ENCODE peak calls at places on chromosomes 13 and 19, in five cellular contexts. F, Q, V, O and K are unnamed samples.
A peak's percentile ranks its signal among the peaks of the same experiment; 100 is the strongest.

GRCh38 chr19:6683971-6684370 is 14.0 kb upstream of the TNFSF14 start:
- DNase-seq in Q (no peak), O (no peak), V (no peak), F (no peak), K (no peak)

GRCh38 chr13:98856983-98857382 is 104.5 kb upstream of the SLC15A1 start:
- DNase-seq in O (no peak), F (no peak), V (peak; percentile 53), Q (no peak), K (peak; percentile 55)

GRCh38 chr19:14732510-14732909 is 42.7 kb downstream of the ZNF333 start:
- DNase-seq in Q (no peak), O (no peak), V (no peak), F (no peak), K (no peak)

GRCh38 chr19:5360003-5360820 is 19.6 kb upstream of the PTPRS start:
- DNase-seq in Q (no peak), O (no peak), V (no peak), F (no peak), K (no peak)

GRCh38 chr19:29886535-29886934 is 55.5 kb upstream of the URI1 start:
- DNase-seq in Q (no peak), F (no peak), V (no peak), O (no peak), K (peak; percentile 1)

GRCh38 chr13:102914629-102914935 is 68.8 kb downstream of the ERCC5 start:
- DNase-seq in F (no peak), O (no peak), V (no peak), Q (peak; percentile 6), K (no peak)

GRCh38 chr13:98025480-98026025 is 72.1 kb downstream of the IPO5 start:
- DNase-seq in O (no peak), V (no peak), Q (no peak), F (no peak), K (no peak)

GRCh38 chr13:79407349-79407979 is 1.4 kb upstream of the RBM26 start:
- DNase-seq in Q (no peak), O (no peak), V (no peak), F (no peak), K (no peak)

GRCh38 chr13:24618219-24618955 is 61.8 kb upstream of the ATP12A start:
- DNase-seq in Q (no peak), F (no peak), O (no peak), V (no peak), K (peak; percentile 37)

GRCh38 chr19:5219551-5220304 is 120.9 kb downstream of the PTPRS start:
- DNase-seq in F (no peak), Q (no peak), O (no peak), V (no peak), K (no peak)

GRCh38 chr13:23881408-23881785 is 7.8 kb downstream of the MIPEP start:
- DNase-seq in O (no peak), Q (no peak), F (no peak), V (no peak), K (no peak)

GRCh38 chr13:86569974-86570373 is 770.8 kb upstream of the SLITRK6 start:
- DNase-seq in F (no peak), O (no peak), V (no peak), Q (no peak), K (no peak)

GRCh38 chr13:19845758-19846157 is 17.7 kb downstream of the ZMYM5 start:
- DNase-seq in F (peak; percentile 72), V (peak; percentile 75), O (peak; percentile 49), Q (peak; percentile 17), K (no peak)

GRCh38 chr13:113967206-113967720 is 6.6 kb downstream of the C13orf46 start:
- DNase-seq in V (no peak), Q (no peak), O (peak; percentile 0), F (no peak), K (no peak)

GRCh38 chr19:34244611-34245299 is 9.6 kb upstream of the GARRE1 start:
- DNase-seq in V (no peak), F (no peak), Q (no peak), O (no peak), K (no peak)

GRCh38 chr19:3041302-3041701 is 12.2 kb upstream of the TLE2 start:
- DNase-seq in O (no peak), V (no peak), Q (no peak), F (no peak), K (no peak)

GRCh38 chr13:76799696-76800095 is 86.5 kb downstream of the KCTD12 start:
- DNase-seq in O (no peak), F (peak; percentile 42), Q (no peak), V (no peak), K (no peak)

GRCh38 chr13:114161644-114162532 is 17.2 kb upstream of the CFAP97D2 start:
- DNase-seq in V (peak; percentile 58), O (no peak), F (peak; percentile 55), Q (no peak), K (peak; percentile 59)

GRCh38 chr19:45484273-45484945 is 12.4 kb downstream of the RTN2 start:
- DNase-seq in F (no peak), Q (no peak), V (no peak), O (no peak), K (no peak)

GRCh38 chr19:33317522-33317921 is 15.2 kb upstream of the CEBPA start:
- DNase-seq in F (no peak), O (no peak), V (no peak), Q (no peak), K (no peak)

GRCh38 chr19:49896863-49897621 is at the start of gene IL4I1:
- DNase-seq in F (no peak), Q (no peak), V (no peak), O (no peak), K (no peak)

GRCh38 chr13:98965325-98965724 is 12.5 kb downstream of the DOCK9 start:
- DNase-seq in V (no peak), Q (no peak), F (no peak), O (no peak), K (no peak)

GRCh38 chr13:97258801-97259200 is 36.7 kb downstream of the MBNL2 start:
- DNase-seq in Q (no peak), O (no peak), F (no peak), V (no peak), K (no peak)

GRCh38 chr13:26502826-26503225 is 54.7 kb upstream of the WASF3 start:
- DNase-seq in O (no peak), Q (no peak), V (no peak), F (peak; percentile 52), K (no peak)

GRCh38 chr13:94708971-94709614 is 3.3 kb downstream of the SOX21 start:
- DNase-seq in O (no peak), V (no peak), Q (peak; percentile 85), F (no peak), K (no peak)

GRCh38 chr13:28499579-28499978 is 4.7 kb upstream of the FLT1 start:
- DNase-seq in F (no peak), O (no peak), Q (no peak), V (no peak), K (no peak)

DNA sequence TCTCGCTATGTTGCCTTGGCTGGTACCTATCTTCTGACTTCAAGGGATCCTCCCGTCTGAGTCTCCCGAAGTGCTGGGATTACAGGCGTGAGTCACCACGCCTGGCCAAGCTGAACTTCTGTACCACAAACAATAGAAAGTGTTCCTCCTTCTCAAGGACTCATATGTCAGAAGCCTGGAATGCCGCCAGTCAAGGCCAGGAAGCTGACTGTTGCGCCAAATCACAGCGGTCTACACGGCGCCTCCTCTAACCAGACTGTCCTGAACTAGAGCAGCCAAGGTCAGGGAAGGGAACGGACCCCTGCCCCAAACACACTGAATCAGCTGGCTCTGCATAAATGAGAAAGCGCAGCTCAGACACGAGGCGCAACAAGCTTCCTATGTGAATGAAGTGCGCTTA is 14.6 kb downstream of the RAB20 start:
- DNase-seq in F (peak; percentile 72), O (no peak), V (peak; percentile 74), Q (no peak), K (peak; percentile 95)
- H3K4me3 ChIP-seq in F (no peak overlapping the region), O (no peak overlapping the region), V (no peak overlapping the region), Q (no peak overlapping the region), K (no peak overlapping the region)

DNA sequence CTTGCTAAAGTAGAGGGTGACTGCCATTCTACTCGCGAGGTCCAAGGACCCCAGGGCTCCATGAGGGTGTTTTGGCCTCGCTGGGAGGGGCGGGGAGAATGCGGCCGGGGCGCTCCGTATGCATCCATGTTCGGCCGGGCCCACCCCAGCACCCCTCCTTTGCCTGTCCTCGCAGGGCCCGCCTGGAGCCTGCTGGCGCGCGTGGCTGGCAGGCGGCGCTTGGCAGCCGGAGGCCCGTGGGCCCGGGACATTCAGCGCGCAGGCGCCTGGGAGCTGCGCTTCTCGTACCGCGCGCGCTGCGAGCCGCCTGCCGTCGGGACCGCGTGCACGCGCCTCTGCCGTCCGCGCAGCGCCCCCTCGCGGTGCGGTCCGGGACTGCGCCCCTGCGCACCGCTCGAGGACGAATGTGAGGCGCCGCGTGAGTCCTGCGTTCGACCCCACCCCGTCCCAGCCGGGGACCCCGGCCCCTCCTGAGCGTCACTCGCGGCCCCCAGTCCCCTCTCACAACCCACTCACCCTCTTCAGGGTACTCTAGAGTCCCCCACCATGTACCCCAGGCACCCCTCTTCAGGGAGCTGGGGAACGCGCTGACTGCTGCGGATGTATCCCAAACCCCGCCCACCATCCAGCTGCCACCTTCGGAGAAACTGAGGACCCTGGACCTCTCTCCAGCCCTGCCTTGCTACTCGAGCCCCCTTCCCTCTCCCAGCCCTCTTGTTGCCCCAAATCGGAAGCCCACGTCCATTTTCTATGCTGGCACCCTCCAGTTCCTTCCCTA is 4.1 kb downstream of the DLL3 start:
- DNase-seq in V (no peak), F (peak; percentile 87), Q (peak; percentile 79), O (no peak), K (peak; percentile 62)
- H3K27me3 ChIP-seq in V (peaks cover 21% of the 10 kb centered on the region), F (peaks cover 71% of the 10 kb centered on the region), Q (no peaks in the 10 kb centered on the region), O (peaks cover 7% of the 10 kb centered on the region), K (peaks cover 83% of the 10 kb centered on the region)

GRCh38 chr13:41059896-41060722 is 1.2 kb upstream of the WBP4 start:
- DNase-seq in V (peak; percentile 95), Q (peak; percentile 84), F (peak; percentile 95), O (peak; percentile 68), K (peak; percentile 87)

GRCh38 chr13:41059466-41059865 is 1.8 kb upstream of the WBP4 start:
- DNase-seq in F (no peak), V (no peak), O (no peak), Q (no peak), K (no peak)

GRCh38 chr13:41061075-41061913 is at the start of gene WBP4:
- DNase-seq in O (peak; percentile 77), F (peak; percentile 97), Q (peak; percentile 87), V (peak; percentile 95), K (peak; percentile 93)

GRCh38 chr13:41061914-41062837 is 867 bp downstream of the WBP4 start:
- DNase-seq in V (no peak), Q (peak; percentile 37), O (no peak), F (peak; percentile 86), K (no peak)

GRCh38 chr13:41060723-41061074 is 610 bp upstream of the WBP4 start:
- DNase-seq in V (peak; percentile 82), F (peak; percentile 94), O (peak; percentile 56), Q (peak; percentile 83), K (peak; percentile 84)
- H3K4me3 ChIP-seq in V (peak overlapping the region; percentile 98), F (peak overlapping the region; percentile 70), O (peak overlapping the region; percentile 85), Q (peak overlapping the region; percentile 82), K (peak overlapping the region; percentile 75)

DNA sequence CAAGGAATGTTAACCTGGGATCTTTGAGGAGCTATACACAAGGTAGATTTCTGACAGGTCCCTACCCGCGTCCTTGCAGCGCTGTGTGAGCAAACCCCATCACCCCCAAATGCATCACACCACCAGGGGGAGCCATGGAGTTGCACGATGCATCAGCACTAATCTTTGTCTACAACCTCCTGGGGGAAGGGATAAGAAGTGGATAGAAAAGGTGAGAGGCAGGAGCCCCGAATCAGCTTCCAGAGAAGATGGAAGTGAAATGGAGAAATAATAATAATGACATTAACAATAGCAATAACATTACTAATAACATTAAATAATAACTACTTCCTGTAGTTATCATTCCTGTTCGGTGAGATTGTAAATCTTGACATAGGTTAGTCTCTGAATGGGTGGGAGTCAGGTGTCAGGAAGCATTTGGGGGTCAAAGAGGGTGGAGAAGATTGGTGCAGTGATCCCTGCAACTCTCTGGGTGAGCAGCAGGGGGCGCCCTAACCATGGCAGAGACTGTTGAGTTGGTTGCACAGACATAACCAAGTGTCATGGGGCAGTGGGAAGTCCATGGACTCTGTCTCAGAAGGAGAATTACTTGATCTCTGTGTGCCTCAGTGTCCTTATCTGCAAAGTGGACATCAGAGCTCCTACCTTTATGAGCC is 16.5 kb downstream of the SIGLEC7 start:
- DNase-seq in V (no peak), O (no peak), F (peak; percentile 47), Q (peak; percentile 28), K (peak; percentile 55)
- H3K27me3 ChIP-seq in V (no peaks in the 10 kb centered on the region), O (no peaks in the 10 kb centered on the region), F (peaks cover 3% of the 10 kb centered on the region), Q (no peaks in the 10 kb centered on the region), K (no peaks in the 10 kb centered on the region)